ENCODE peak calls at places on chromosomes 13 and 19, in four cellular contexts. V is stimulated activated CD4-positive, alpha-beta T cell treated with anti-CD3 and anti-CD28 coated beads, Interleukin-2, amount 100 ng/mL, for 4 hours; M is WTC11; N is T47D. C is an unnamed sample.

GRCh38 chr19:16376649-16377048 is 52.0 kb downstream of the KLF2 start:
- DNase-seq in V (no peak), M (peak), N (no peak), C (peak)

GRCh38 chr13:21015284-21015683 is 46.1 kb downstream of the LATS2 start:
- DNase-seq in V (no peak), M (no peak), N (no peak), C (no peak)

GRCh38 chr19:22595918-22596341 is 38.2 kb upstream of the ZNF492 start:
- DNase-seq in V (no peak), M (no peak), N (peak), C (no peak)

GRCh38 chr19:14361824-14362223 is 19.4 kb upstream of the ADGRE5 start:
- DNase-seq in V (no peak), M (peak), N (peak), C (peak)

GRCh38 chr19:7263521-7263920 is 30.7 kb downstream of the INSR start:
- DNase-seq in V (no peak), M (no peak), N (no peak), C (no peak)

GRCh38 chr13:36998624-36999041 is 507 bp downstream of the ALG5 start:
- DNase-seq in V (no peak), M (peak), N (no peak), C (peak)

GRCh38 chr19:41705393-41706174 is 2.8 kb upstream of the CEACAM5 start:
- DNase-seq in V (no peak), M (peak), N (peak), C (peak)

GRCh38 chr13:109256866-109257760 is 529.3 kb downstream of the IRS2 start:
- DNase-seq in V (no peak), M (no peak), N (peak), C (peak)